ENCODE peak calls at places on chromosomes 11 and 22, in four cellular contexts. One of them, this sample, is unnamed.

GRCh38 chr11:66341502-66342126 is 3.3 kb downstream of the BRMS1 start:
- DNase-seq in SK-N-SH: peak; percentile 1
- DNase-seq in mammary epithelial cell: no peak
- DNase-seq in hepatocyte: no peak
- DNase-seq in this sample: no peak

GRCh38 chr11:72140661-72141060 is 5.1 kb downstream of the FOLR3 start:
- DNase-seq in SK-N-SH: no peak
- DNase-seq in mammary epithelial cell: no peak
- DNase-seq in hepatocyte: no peak
- DNase-seq in this sample: no peak

GRCh38 chr11:10294289-10294953 is 402 bp upstream of the SBF2 start:
- DNase-seq in SK-N-SH: peak; percentile 61
- DNase-seq in mammary epithelial cell: peak; percentile 44
- DNase-seq in hepatocyte: peak; percentile 70
- DNase-seq in this sample: peak; percentile 56

GRCh38 chr11:45798793-45799441 is 6.0 kb upstream of the SLC35C1 start:
- DNase-seq in SK-N-SH: no peak
- DNase-seq in mammary epithelial cell: no peak
- DNase-seq in hepatocyte: peak; percentile 76
- DNase-seq in this sample: no peak

GRCh38 chr22:44685384-44686056 is 16.5 kb upstream of the PRR5 start:
- DNase-seq in SK-N-SH: peak; percentile 60
- DNase-seq in mammary epithelial cell: peak; percentile 97
- DNase-seq in hepatocyte: peak; percentile 84
- DNase-seq in this sample: peak; percentile 82

GRCh38 chr11:84212467-84213390 is 926.6 kb upstream of the CCDC90B start:
- DNase-seq in SK-N-SH: no peak
- DNase-seq in mammary epithelial cell: no peak
- DNase-seq in hepatocyte: no peak
- DNase-seq in this sample: no peak

GRCh38 chr22:40594924-40595323 is 41.6 kb downstream of the MRTFA start:
- DNase-seq in SK-N-SH: no peak
- DNase-seq in mammary epithelial cell: peak; percentile 31
- DNase-seq in hepatocyte: no peak
- DNase-seq in this sample: no peak

GRCh38 chr11:69326622-69327219 is 32.8 kb downstream of the MYEOV start:
- DNase-seq in SK-N-SH: no peak
- DNase-seq in mammary epithelial cell: no peak
- DNase-seq in hepatocyte: no peak
- DNase-seq in this sample: no peak

GRCh38 chr22:46815896-46816721 is 53.7 kb downstream of the TBC1D22A start:
- DNase-seq in SK-N-SH: no peak
- DNase-seq in mammary epithelial cell: no peak
- DNase-seq in hepatocyte: no peak
- DNase-seq in this sample: no peak

GRCh38 chr22:43504666-43505261 is 93.0 kb downstream of the MPPED1 start:
- DNase-seq in SK-N-SH: no peak
- DNase-seq in mammary epithelial cell: no peak
- DNase-seq in hepatocyte: no peak
- DNase-seq in this sample: no peak

GRCh38 chr11:134170177-134170908 is 53.4 kb downstream of the NCAPD3 start:
- DNase-seq in SK-N-SH: no peak
- DNase-seq in mammary epithelial cell: no peak
- DNase-seq in hepatocyte: no peak
- DNase-seq in this sample: no peak

GRCh38 chr11:64872790-64873488 is 5.5 kb downstream of the EHD1 start:
- DNase-seq in SK-N-SH: no peak
- DNase-seq in mammary epithelial cell: no peak
- DNase-seq in hepatocyte: no peak
- DNase-seq in this sample: no peak

GRCh38 chr11:9568854-9569587 is 4.4 kb upstream of the WEE1 start:
- DNase-seq in SK-N-SH: peak; percentile 44
- DNase-seq in mammary epithelial cell: peak; percentile 99
- DNase-seq in hepatocyte: peak; percentile 90
- DNase-seq in this sample: peak; percentile 80

GRCh38 chr11:43943931-43944751 is 1.7 kb downstream of the C11orf96 start:
- DNase-seq in SK-N-SH: no peak
- DNase-seq in mammary epithelial cell: peak; percentile 84
- DNase-seq in hepatocyte: no peak
- DNase-seq in this sample: no peak

GRCh38 chr11:73401924-73402833 is 26.0 kb downstream of the RELT start:
- DNase-seq in SK-N-SH: no peak
- DNase-seq in mammary epithelial cell: no peak
- DNase-seq in hepatocyte: no peak
- DNase-seq in this sample: no peak

GRCh38 chr22:37891926-37892325 is 14.2 kb upstream of the MICALL1 start:
- DNase-seq in SK-N-SH: no peak
- DNase-seq in mammary epithelial cell: no peak
- DNase-seq in hepatocyte: no peak
- DNase-seq in this sample: no peak

GRCh38 chr11:2690261-2690575 is 9.6 kb downstream of the KCNQ1OT1 start:
- DNase-seq in SK-N-SH: no peak
- DNase-seq in mammary epithelial cell: no peak
- DNase-seq in hepatocyte: no peak
- DNase-seq in this sample: no peak

GRCh38 chr11:30143098-30143705 is 87.6 kb upstream of the FSHB start:
- DNase-seq in SK-N-SH: peak; percentile 21
- DNase-seq in mammary epithelial cell: peak; percentile 17
- DNase-seq in hepatocyte: peak; percentile 51
- DNase-seq in this sample: peak; percentile 3

GRCh38 chr22:30062256-30062655 is 18.0 kb upstream of the HORMAD2 start:
- DNase-seq in SK-N-SH: no peak
- DNase-seq in mammary epithelial cell: no peak
- DNase-seq in hepatocyte: no peak
- DNase-seq in this sample: no peak

GRCh38 chr22:45034821-45035220 is 25.0 kb upstream of the PHF21B start:
- DNase-seq in SK-N-SH: no peak
- DNase-seq in mammary epithelial cell: no peak
- DNase-seq in hepatocyte: no peak
- DNase-seq in this sample: no peak

GRCh38 chr11:11989774-11990744 is 18.4 kb downstream of the DKK3 start:
- DNase-seq in SK-N-SH: no peak
- DNase-seq in mammary epithelial cell: no peak
- DNase-seq in hepatocyte: no peak
- DNase-seq in this sample: no peak

GRCh38 chr11:66677599-66678375 is at the start of gene RBM4B:
- DNase-seq in SK-N-SH: peak; percentile 98
- DNase-seq in mammary epithelial cell: peak; percentile 89
- DNase-seq in hepatocyte: peak; percentile 97
- DNase-seq in this sample: peak; percentile 96

GRCh38 chr11:27388869-27389268 is 25.9 kb upstream of the CCDC34 start:
- DNase-seq in SK-N-SH: no peak
- DNase-seq in mammary epithelial cell: no peak
- DNase-seq in hepatocyte: no peak
- DNase-seq in this sample: no peak

GRCh38 chr11:130472434-130472961 is 24.1 kb downstream of the ADAMTS15 start:
- DNase-seq in SK-N-SH: no peak
- DNase-seq in mammary epithelial cell: no peak
- DNase-seq in hepatocyte: no peak
- DNase-seq in this sample: no peak

GRCh38 chr11:64292458-64293254 is 1.6 kb downstream of the KCNK4 start:
- DNase-seq in SK-N-SH: no peak
- DNase-seq in mammary epithelial cell: no peak
- DNase-seq in hepatocyte: no peak
- DNase-seq in this sample: no peak

GRCh38 chr11:8328231-8328794 is 64.6 kb upstream of the LMO1 start:
- DNase-seq in SK-N-SH: no peak
- DNase-seq in mammary epithelial cell: no peak
- DNase-seq in hepatocyte: no peak
- DNase-seq in this sample: no peak

GRCh38 chr11:2355000-2355644 is 22.0 kb upstream of the CD81 start:
- DNase-seq in SK-N-SH: no peak
- DNase-seq in mammary epithelial cell: no peak
- DNase-seq in hepatocyte: no peak
- DNase-seq in this sample: no peak

GRCh38 chr11:40683010-40683409 is 776.4 kb downstream of the LRRC4C start:
- DNase-seq in SK-N-SH: no peak
- DNase-seq in mammary epithelial cell: no peak
- DNase-seq in hepatocyte: no peak
- DNase-seq in this sample: no peak

GRCh38 chr11:133982151-133982550 is 25.4 kb upstream of the IGSF9B start:
- DNase-seq in SK-N-SH: no peak
- DNase-seq in mammary epithelial cell: no peak
- DNase-seq in hepatocyte: no peak
- DNase-seq in this sample: no peak

GRCh38 chr11:76811259-76811658 is 28.1 kb downstream of the TSKU start:
- DNase-seq in SK-N-SH: no peak
- DNase-seq in mammary epithelial cell: no peak
- DNase-seq in hepatocyte: no peak
- DNase-seq in this sample: no peak

GRCh38 chr11:131404010-131404409 is 33.6 kb downstream of the NTM start:
- DNase-seq in SK-N-SH: no peak
- DNase-seq in mammary epithelial cell: no peak
- DNase-seq in hepatocyte: no peak
- DNase-seq in this sample: no peak

DNA sequence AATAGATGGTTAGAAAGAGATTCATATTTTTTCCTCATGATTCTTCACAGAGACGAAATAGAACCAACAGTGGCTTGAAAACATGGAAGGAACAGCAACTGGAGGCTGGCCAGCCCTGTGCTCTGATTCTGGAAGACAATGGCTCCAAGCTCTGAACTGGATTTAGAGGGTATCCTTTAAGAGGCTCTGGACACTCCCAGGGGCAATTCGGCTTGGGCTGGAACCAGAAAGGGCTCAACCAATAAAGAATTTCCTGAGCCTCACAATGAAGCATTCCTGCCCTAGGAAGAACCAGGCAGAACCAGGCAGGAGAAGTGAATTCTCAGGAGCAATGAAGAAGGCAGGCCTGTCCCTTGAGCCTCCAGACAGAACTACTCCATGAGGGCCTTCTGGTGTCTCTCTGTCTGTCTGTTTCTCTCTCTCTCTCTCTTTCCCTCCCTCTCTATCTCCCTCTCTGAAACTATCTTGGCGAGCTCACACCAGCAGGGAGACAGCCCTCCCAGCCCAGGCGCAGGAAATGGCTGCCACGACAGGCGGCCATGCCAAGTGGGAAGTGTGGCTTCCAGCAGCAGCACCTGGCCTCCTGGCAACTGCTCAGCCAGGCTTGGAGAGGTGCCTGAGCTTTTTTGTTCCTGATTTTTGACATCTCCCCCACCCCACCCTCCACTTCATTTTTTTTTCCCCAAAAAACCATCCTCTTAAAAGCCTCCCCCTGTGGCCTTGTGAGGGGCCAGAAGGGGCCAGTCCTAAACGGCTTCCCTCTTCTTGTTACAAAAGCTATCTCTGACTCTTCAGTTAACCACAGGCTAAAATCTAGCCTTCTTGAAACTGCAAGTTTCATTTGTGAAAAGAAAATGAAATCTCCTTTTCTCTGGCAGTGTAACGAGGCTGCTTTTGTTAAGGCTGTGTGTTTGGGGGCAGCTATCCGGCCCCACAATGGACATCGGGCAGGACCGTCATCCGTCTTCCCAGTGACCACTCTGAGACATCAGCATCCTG is 93.5 kb downstream of the RCN1 start:
- DNase-seq in SK-N-SH: no peak
- DNase-seq in mammary epithelial cell: no peak
- DNase-seq in hepatocyte: no peak
- DNase-seq in this sample: no peak
- H3K4me3 ChIP-seq in SK-N-SH: no peak overlapping the region
- H3K4me3 ChIP-seq in mammary epithelial cell: no peak overlapping the region
- H3K4me3 ChIP-seq in hepatocyte: no peak overlapping the region
- H3K4me3 ChIP-seq in this sample: no peak overlapping the region

GRCh38 chr11:85970593-85970992 is 98.3 kb downstream of the PICALM start:
- DNase-seq in SK-N-SH: no peak
- DNase-seq in mammary epithelial cell: no peak
- DNase-seq in hepatocyte: no peak
- DNase-seq in this sample: no peak
- H3K36me3 ChIP-seq in SK-N-SH: peaks cover 42% of the 10 kb centered on the region
- H3K36me3 ChIP-seq in mammary epithelial cell: peaks cover 9% of the 10 kb centered on the region
- H3K36me3 ChIP-seq in hepatocyte: no peaks in the 10 kb centered on the region
- H3K36me3 ChIP-seq in this sample: peaks cover 78% of the 10 kb centered on the region

DNA sequence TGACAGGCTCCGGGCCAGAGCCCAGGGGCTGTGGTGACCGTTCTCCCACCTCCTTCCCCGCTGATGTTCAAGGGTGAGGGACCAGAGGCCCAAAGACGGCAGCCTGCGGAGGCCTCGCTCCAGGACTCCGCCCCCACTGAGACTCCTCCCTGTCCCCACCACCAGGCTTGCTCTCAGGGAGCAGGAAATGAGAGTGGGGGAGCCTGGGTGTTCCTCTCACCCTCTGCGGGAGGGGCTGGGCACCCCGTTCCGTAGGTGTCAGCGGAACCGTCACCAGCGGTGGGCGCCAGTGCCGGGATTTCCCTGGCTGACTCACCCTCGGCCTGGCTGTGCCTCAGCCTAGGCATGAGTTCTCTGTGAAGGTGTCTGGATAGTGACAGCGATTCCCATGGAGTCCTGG is 15.7 kb downstream of the DAGLA start:
- DNase-seq in SK-N-SH: peak; percentile 56
- DNase-seq in mammary epithelial cell: peak; percentile 91
- DNase-seq in hepatocyte: peak; percentile 76
- DNase-seq in this sample: no peak
- H3K4me1 ChIP-seq in SK-N-SH: peaks cover 20% of the 10 kb centered on the region
- H3K4me1 ChIP-seq in mammary epithelial cell: peaks cover 60% of the 10 kb centered on the region
- H3K4me1 ChIP-seq in hepatocyte: peaks cover 71% of the 10 kb centered on the region
- H3K4me1 ChIP-seq in this sample: no peaks in the 10 kb centered on the region

GRCh38 chr22:39530692-39531331 is 1.7 kb downstream of the RPS19BP1 start:
- DNase-seq in SK-N-SH: peak; percentile 45
- DNase-seq in mammary epithelial cell: no peak
- DNase-seq in hepatocyte: peak; percentile 68
- DNase-seq in this sample: peak; percentile 38
- H3K4me3 ChIP-seq in SK-N-SH: no peak overlapping the region
- H3K4me3 ChIP-seq in mammary epithelial cell: no peak overlapping the region
- H3K4me3 ChIP-seq in hepatocyte: no peak overlapping the region
- H3K4me3 ChIP-seq in this sample: no peak overlapping the region